ENCODE peak calls at places on chromosomes 7 and 10, in five cellular contexts. F is neural crest cell; T is activated naive CD8-positive, alpha-beta T cell treated with anti-CD3 and anti-CD28 coated beads, Interleukin-2, amount 50 U/mL, for 24 hours; A is HCT116; M is mesendoderm. K is an unnamed sample.

GRCh38 chr10:93150289-93150688 is 76.6 kb downstream of the CYP26A1 start:
- DNase-seq in F (no peak), T (peak), A (no peak), M (no peak), K (no peak)

GRCh38 chr10:97534746-97535367 is 36.1 kb downstream of the UBTD1 start:
- DNase-seq in F (no peak), T (peak), A (no peak), M (peak), K (peak)

GRCh38 chr7:25805027-25805687 is 346.8 kb upstream of the NFE2L3 start:
- DNase-seq in F (no peak), T (no peak), A (no peak), M (no peak), K (no peak)

GRCh38 chr7:155323001-155323638 is 25.4 kb downstream of the INSIG1 start:
- DNase-seq in F (no peak), T (no peak), A (no peak), M (no peak), K (no peak)

GRCh38 chr7:21939858-21940322 is 5.8 kb downstream of the CDCA7L start:
- DNase-seq in F (no peak), T (no peak), A (no peak), M (no peak), K (no peak)

GRCh38 chr10:97718659-97719142 is 5.2 kb downstream of the MARVELD1 start:
- DNase-seq in F (no peak), T (no peak), A (peak), M (no peak), K (no peak)

GRCh38 chr10:5560142-5560843 is 35.5 kb downstream of the CALML3 start:
- DNase-seq in F (no peak), T (no peak), A (no peak), M (peak), K (no peak)

GRCh38 chr10:97774811-97775294 is 3.1 kb upstream of the SFRP5 start:
- DNase-seq in F (no peak), T (no peak), A (no peak), M (no peak), K (no peak)

GRCh38 chr7:36851382-36851781 is 127.1 kb upstream of the AOAH start:
- DNase-seq in F (no peak), T (no peak), A (no peak), M (no peak), K (no peak)

GRCh38 chr10:17817316-17817715 is 8.2 kb downstream of the MRC1 start:
- DNase-seq in F (no peak), T (no peak), A (no peak), M (no peak), K (no peak)

GRCh38 chr10:122113161-122113944 is 124.4 kb downstream of the TACC2 start:
- DNase-seq in F (peak), T (no peak), A (peak), M (peak), K (peak)

GRCh38 chr10:72615985-72616384 is 9.9 kb downstream of the MICU1 start:
- DNase-seq in F (no peak), T (no peak), A (no peak), M (no peak), K (no peak)

GRCh38 chr7:7795736-7796135 is 77.3 kb upstream of the RPA3 start:
- DNase-seq in F (no peak), T (no peak), A (peak), M (peak), K (no peak)

GRCh38 chr7:75559355-75559986 is 67.4 kb downstream of the SPDYE5 start:
- DNase-seq in F (no peak), T (no peak), A (no peak), M (no peak), K (no peak)

GRCh38 chr10:71234970-71235681 is 22.8 kb downstream of the UNC5B start:
- DNase-seq in F (no peak), T (no peak), A (no peak), M (peak), K (no peak)

GRCh38 chr10:69684020-69684980 is 54.3 kb downstream of the FAM241B start:
- DNase-seq in F (no peak), T (no peak), A (no peak), M (no peak), K (no peak)

GRCh38 chr7:142279616-142280015 is 21.8 kb upstream of the PRSS58 start:
- DNase-seq in F (no peak), T (no peak), A (no peak), M (no peak), K (no peak)

GRCh38 chr10:43871004-43871439 is 222.3 kb upstream of the ZNF32 start:
- DNase-seq in F (no peak), T (no peak), A (no peak), M (no peak), K (no peak)

GRCh38 chr7:136275794-136276193 is 298.6 kb upstream of the MTPN start:
- DNase-seq in F (no peak), T (no peak), A (no peak), M (no peak), K (no peak)

GRCh38 chr7:107506683-107507339 is 37.0 kb downstream of the GPR22 start:
- DNase-seq in F (no peak), T (no peak), A (peak), M (peak), K (no peak)

GRCh38 chr7:80729586-80730320 is 91.3 kb downstream of the CD36 start:
- DNase-seq in F (no peak), T (no peak), A (no peak), M (no peak), K (no peak)

GRCh38 chr10:120386196-120386595 is 70.8 kb upstream of the PLPP4 start:
- DNase-seq in F (no peak), T (no peak), A (no peak), M (no peak), K (no peak)

GRCh38 chr10:103820101-103821062 is 35.0 kb downstream of the SH3PXD2A start:
- DNase-seq in F (no peak), T (no peak), A (no peak), M (no peak), K (no peak)

GRCh38 chr7:35799846-35800717 is 775 bp upstream of the SEPTIN7 start:
- DNase-seq in F (peak), T (peak), A (no peak), M (peak), K (peak)

GRCh38 chr7:107203607-107204006 is 34.8 kb downstream of the HBP1 start:
- DNase-seq in F (no peak), T (no peak), A (no peak), M (no peak), K (no peak)

GRCh38 chr7:22329816-22330524 is 27.0 kb downstream of the RAPGEF5 start:
- DNase-seq in F (no peak), T (no peak), A (no peak), M (no peak), K (no peak)

GRCh38 chr10:79116801-79117723 is 48.3 kb downstream of the ZMIZ1 start:
- DNase-seq in F (no peak), T (no peak), A (no peak), M (no peak), K (no peak)

GRCh38 chr10:124983321-124983720 is 41.4 kb downstream of the ZRANB1 start:
- DNase-seq in F (no peak), T (no peak), A (no peak), M (peak), K (no peak)

GRCh38 chr10:131773321-131773988 is 127.4 kb upstream of the PPP2R2D start:
- DNase-seq in F (no peak), T (no peak), A (no peak), M (no peak), K (no peak)

K was measured in erythroblast.